ENCODE peak calls at places on chromosomes 16 and 17, in six cellular contexts. L is uterus, B is heart right ventricle, O is AG09319, I is DMS153, R is naive B cell. A is an unnamed sample.

GRCh38 chr16:19657831-19658230 is 60.2 kb downstream of the KNOP1 start:
- DNase-seq in B (no peak), O (no peak), R (no peak), I (no peak), L (no peak), A (no peak)

GRCh38 chr16:9797306-9797705 is 384.9 kb downstream of the GRIN2A start:
- DNase-seq in R (no peak), B (peak), O (no peak), I (peak), L (no peak), A (no peak)

GRCh38 chr17:66301418-66301863 is 972 bp upstream of the PRKCA start:
- DNase-seq in O (no peak), R (no peak), B (no peak), L (no peak), I (no peak), A (no peak)

GRCh38 chr17:9968881-9969280 is 63.8 kb upstream of the RCVRN start:
- DNase-seq in I (no peak), L (no peak), B (no peak), O (no peak), R (no peak), A (no peak)

GRCh38 chr17:12566281-12567002 is 99.2 kb upstream of the MYOCD start:
- DNase-seq in I (no peak), L (no peak), O (no peak), R (no peak), B (no peak), A (no peak)

GRCh38 chr16:35533683-35534082 is 2074.3 kb downstream of the TP53TG3F start:
- DNase-seq in R (no peak), B (no peak), O (no peak), I (no peak), L (no peak), A (no peak)

GRCh38 chr17:81398170-81398854 is 3.1 kb downstream of the BAHCC1 start:
- DNase-seq in I (no peak), L (no peak), B (no peak), O (no peak), R (peak), A (no peak)

GRCh38 chr17:50877838-50878237 is 11.7 kb upstream of the TOB1 start:
- DNase-seq in I (no peak), R (no peak), B (no peak), L (no peak), O (no peak), A (no peak)

GRCh38 chr16:68259421-68259820 is 4.9 kb upstream of the SLC7A6 start:
- DNase-seq in R (no peak), I (no peak), L (no peak), O (no peak), B (no peak), A (no peak)

GRCh38 chr17:27384261-27384701 is 72.0 kb upstream of the KSR1 start:
- DNase-seq in B (peak), L (peak), I (no peak), O (peak), R (no peak), A (no peak)

GRCh38 chr17:80253631-80254395 is 6.8 kb upstream of the RNF213 start:
- DNase-seq in I (no peak), B (no peak), R (no peak), O (no peak), L (no peak), A (no peak)

GRCh38 chr17:39077874-39078273 is 73.6 kb downstream of the PLXDC1 start:
- DNase-seq in I (no peak), L (no peak), O (no peak), B (no peak), R (no peak), A (no peak)

GRCh38 chr17:80442305-80442659 is 27.3 kb downstream of the ENDOV start:
- DNase-seq in O (no peak), L (no peak), R (no peak), B (no peak), I (no peak), A (no peak)

GRCh38 chr16:9102943-9103342 is 11.5 kb downstream of the HAPSTR1 start:
- DNase-seq in B (no peak), R (no peak), L (no peak), O (no peak), I (no peak), A (no peak)

GRCh38 chr16:83136924-83137323 is 510.2 kb downstream of the CDH13 start:
- DNase-seq in I (no peak), B (no peak), L (peak), O (no peak), R (no peak), A (no peak)

GRCh38 chr17:50364715-50365114 is 8.3 kb downstream of the MRPL27 start:
- DNase-seq in R (no peak), B (no peak), L (no peak), I (no peak), O (no peak), A (no peak)

GRCh38 chr17:63275968-63276349 is 170.1 kb downstream of the CYB561 start:
- DNase-seq in I (no peak), B (no peak), L (no peak), R (no peak), O (no peak), A (no peak)

GRCh38 chr16:4052801-4053662 is 63.2 kb downstream of the ADCY9 start:
- DNase-seq in L (no peak), R (no peak), B (peak), I (peak), O (peak), A (peak)

GRCh38 chr17:7982171-7982570 is 20.2 kb upstream of the GUCY2D start:
- DNase-seq in L (no peak), R (no peak), I (no peak), O (no peak), B (no peak), A (no peak)

GRCh38 chr17:76196675-76197074 is 43.6 kb downstream of the RNF157 start:
- DNase-seq in O (peak), R (no peak), B (peak), I (no peak), L (peak), A (peak)

GRCh38 chr16:27558434-27558833 is 8.5 kb downstream of the KATNIP start:
- DNase-seq in R (no peak), O (no peak), I (no peak), L (no peak), B (no peak), A (no peak)

GRCh38 chr17:79801156-79802038 is 4.5 kb upstream of the CBX8 start:
- DNase-seq in R (no peak), O (no peak), L (no peak), I (no peak), B (no peak), A (no peak)

GRCh38 chr17:79027925-79028491 is 4.0 kb downstream of the C1QTNF1 start:
- DNase-seq in I (no peak), O (no peak), R (no peak), L (peak), B (no peak), A (no peak)

GRCh38 chr16:50038756-50039529 is 13.9 kb downstream of the CNEP1R1 start:
- DNase-seq in O (no peak), B (peak), I (no peak), L (no peak), R (no peak), A (peak)

GRCh38 chr16:11445486-11445885 is 100.2 kb downstream of the RMI2 start:
- DNase-seq in I (no peak), O (no peak), B (no peak), R (no peak), L (no peak), A (no peak)

GRCh38 chr17:76179496-76180467 is 38.7 kb upstream of the FOXJ1 start:
- DNase-seq in R (no peak), L (no peak), B (no peak), I (peak), O (no peak), A (no peak)

GRCh38 chr16:66652661-66653060 is 43.9 kb downstream of the CMTM4 start:
- DNase-seq in B (no peak), O (peak), I (no peak), R (no peak), L (no peak), A (no peak)

GRCh38 chr17:4815043-4815675 is 8.2 kb downstream of the PLD2 start:
- DNase-seq in I (no peak), O (no peak), L (no peak), B (no peak), R (no peak), A (no peak)

GRCh38 chr16:50331570-50331969 is 37.2 kb downstream of the BRD7 start:
- DNase-seq in L (no peak), B (no peak), R (no peak), O (no peak), I (no peak), A (no peak)

GRCh38 chr16:15466886-15467781 is 32.7 kb downstream of the BMERB1 start:
- DNase-seq in L (no peak), I (no peak), R (no peak), O (no peak), B (no peak), A (no peak)

GRCh38 chr16:85390511-85391174 is 222.5 kb upstream of the GSE1 start:
- DNase-seq in R (no peak), L (peak), O (no peak), I (peak), B (peak), A (peak)

GRCh38 chr17:12180644-12181261 is 160.1 kb downstream of the MAP2K4 start:
- DNase-seq in B (peak), R (no peak), L (peak), O (peak), I (no peak), A (no peak)

GRCh38 chr17:63696381-63696961 is 3.5 kb downstream of the LIMD2 start:
- DNase-seq in O (no peak), I (no peak), B (no peak), L (no peak), R (peak), A (no peak)

GRCh38 chr16:89344846-89345577 is 127.5 kb downstream of the ZNF778 start:
- DNase-seq in B (no peak), R (no peak), L (no peak), O (no peak), I (no peak), A (no peak)

GRCh38 chr17:39231587-39232551 is 6.1 kb upstream of the STAC2 start:
- DNase-seq in L (peak), O (no peak), B (peak), I (no peak), R (peak), A (no peak)

GRCh38 chr17:258906-259305 is 77.5 kb upstream of the DOC2B start:
- DNase-seq in I (no peak), O (no peak), L (peak), R (no peak), B (no peak), A (no peak)

GRCh38 chr16:66152841-66153525 is 213.5 kb upstream of the CDH5 start:
- DNase-seq in B (no peak), R (no peak), L (no peak), I (no peak), O (no peak), A (no peak)

GRCh38 chr16:50172195-50172922 is 19.3 kb downstream of the TENT4B start:
- DNase-seq in L (no peak), R (no peak), O (no peak), B (no peak), I (no peak), A (no peak)